ENCODE peak calls at places on chromosomes 11 and 22, in seven cellular contexts. X is H1, O is SK-N-SH, E is GM12878, W is HCT116, Z is K562, K is HepG2. Y is an unnamed sample.
A peak's percentile ranks its signal among the peaks of the same experiment; 100 is the strongest.

GRCh38 chr11:75858042-75858441 is 43.0 kb downstream of the UVRAG start:
- DNase-seq in E (no peak), X (no peak), W (no peak), Z (no peak), K (no peak), O (no peak), Y (no peak)

GRCh38 chr11:132395434-132395833 is 1025.0 kb downstream of the NTM start:
- DNase-seq in E (no peak), K (no peak), O (no peak), W (no peak), X (no peak), Z (no peak), Y (no peak)

GRCh38 chr11:121723261-121723741 is 270.5 kb upstream of the SORL1-AS1 start:
- DNase-seq in X (no peak), Z (no peak), E (no peak), K (no peak), W (no peak), O (no peak), Y (no peak)

GRCh38 chr11:134369656-134370525 is 38.1 kb downstream of the GLB1L2 start:
- DNase-seq in E (no peak), K (no peak), O (no peak), Z (no peak), W (no peak), X (no peak), Y (no peak)

GRCh38 chr22:17074648-17075002 is 10.2 kb upstream of the IL17RA start:
- DNase-seq in W (no peak), K (no peak), Z (no peak), E (no peak), O (no peak), X (no peak), Y (no peak)

GRCh38 chr11:69468236-69468635 is 13.2 kb upstream of the LINC01488 start:
- DNase-seq in O (no peak), W (no peak), E (no peak), X (no peak), Z (no peak), K (no peak), Y (no peak)

GRCh38 chr11:134712228-134713145 is 300.4 kb upstream of the B3GAT1 start:
- DNase-seq in K (no peak), X (no peak), O (no peak), Z (peak; percentile 38), E (no peak), W (no peak), Y (no peak)

GRCh38 chr22:49147171-49147570 is 680.5 kb downstream of the BRD1 start:
- DNase-seq in Z (no peak), K (no peak), O (no peak), X (no peak), E (no peak), W (no peak), Y (no peak)

GRCh38 chr11:117654856-117655255 is 142.2 kb downstream of the DSCAML1 start:
- DNase-seq in W (no peak), K (no peak), X (no peak), Z (no peak), E (no peak), O (peak; percentile 86), Y (no peak)

GRCh38 chr11:31798057-31799035 is 12.8 kb downstream of the PAX6 start:
- DNase-seq in O (peak; percentile 67), X (no peak), K (no peak), Z (no peak), W (no peak), E (no peak), Y (no peak)

GRCh38 chr11:55719608-55720160 is 53.6 kb upstream of the OR5D13 start:
- DNase-seq in E (no peak), Z (no peak), K (no peak), X (no peak), W (no peak), O (no peak), Y (no peak)

GRCh38 chr11:102157219-102157618 is 47.0 kb downstream of the YAP1 start:
- DNase-seq in K (peak; percentile 81), W (no peak), Z (no peak), X (no peak), E (no peak), O (no peak), Y (no peak)

GRCh38 chr22:43401661-43402060 is 10.2 kb upstream of the MPPED1 start:
- DNase-seq in X (no peak), W (no peak), Z (no peak), O (no peak), K (no peak), E (no peak), Y (no peak)

GRCh38 chr11:58024601-58025091 is 965 bp downstream of the OR9Q1 start:
- DNase-seq in O (no peak), X (no peak), Z (no peak), E (no peak), W (no peak), K (no peak), Y (no peak)

GRCh38 chr11:129643031-129643721 is 172.5 kb upstream of the TMEM45B start:
- DNase-seq in Z (no peak), O (no peak), X (no peak), E (no peak), K (no peak), W (no peak), Y (no peak)

GRCh38 chr11:9038537-9038936 is 34.7 kb upstream of the NRIP3 start:
- DNase-seq in E (no peak), O (no peak), K (no peak), W (no peak), Z (no peak), X (no peak), Y (no peak)

GRCh38 chr11:20126724-20127123 is 33.6 kb downstream of the DBX1 start:
- DNase-seq in X (no peak), E (no peak), Z (no peak), W (no peak), K (no peak), O (no peak), Y (no peak)

GRCh38 chr11:128506999-128507591 is 80.3 kb downstream of the ETS1 start:
- DNase-seq in Z (no peak), X (no peak), E (no peak), O (peak; percentile 53), K (no peak), W (no peak), Y (no peak)

GRCh38 chr11:78244080-78244479 is 55.4 kb downstream of the USP35 start:
- DNase-seq in O (no peak), X (no peak), E (no peak), K (no peak), Z (no peak), W (no peak), Y (no peak)

GRCh38 chr11:120057595-120058581 is 80.0 kb downstream of the TRIM29 start:
- DNase-seq in K (peak; percentile 5), W (peak; percentile 2), Z (no peak), E (no peak), X (peak; percentile 47), O (no peak), Y (no peak)

DNA sequence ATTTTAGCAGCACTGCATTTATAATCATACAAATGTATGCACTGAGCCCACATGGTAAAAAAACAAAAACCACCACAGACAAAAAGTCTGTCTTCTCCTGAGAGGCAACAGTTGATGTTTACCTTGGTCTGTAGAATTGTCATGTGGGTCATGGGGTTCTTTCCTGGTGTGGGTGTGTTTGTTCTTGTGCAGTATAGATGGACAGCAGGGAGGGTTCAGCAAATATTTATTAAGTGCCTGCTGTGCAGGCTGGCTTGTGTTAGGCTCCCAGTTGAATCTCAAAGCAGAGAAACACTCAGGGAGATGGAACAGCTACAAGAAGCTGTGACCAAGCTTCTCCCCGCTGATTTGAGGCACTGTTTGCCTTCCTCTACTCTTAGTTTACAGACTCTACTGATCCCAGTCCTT is 82.2 kb downstream of the PISD start:
- DNase-seq in E (no peak), X (no peak), O (no peak), K (peak; percentile 96), Z (no peak), W (no peak), Y (no peak)
- H3K36me3 ChIP-seq in E (peaks cover 11% of the 10 kb centered on the region), X (no peaks in the 10 kb centered on the region), O (peaks cover 6% of the 10 kb centered on the region), K (no peaks in the 10 kb centered on the region), Z (peaks cover 22% of the 10 kb centered on the region), W (peaks cover 4% of the 10 kb centered on the region), Y (no peaks in the 10 kb centered on the region)

GRCh38 chr11:114317738-114318137 is 21.5 kb downstream of the NNMT start:
- DNase-seq in O (peak; percentile 39), W (peak; percentile 13), Z (peak; percentile 69), K (no peak), X (no peak), E (no peak), Y (no peak)
- TF ChIP-seq SIN3A in O (no peak), W (no peak), Z (no peak), K (no peak), X (no peak), E (no peak), Y (no peak)

GRCh38 chr22:20108757-20109230 is 7.1 kb upstream of the RANBP1 start:
- DNase-seq in O (no peak), K (no peak), E (no peak), W (no peak), Z (no peak), X (no peak), Y (no peak)

GRCh38 chr22:20107471-20107901 is 8.4 kb upstream of the RANBP1 start:
- DNase-seq in Z (no peak), O (no peak), X (no peak), K (no peak), W (no peak), E (no peak), Y (no peak)

GRCh38 chr22:20109411-20110358 is 6.2 kb upstream of the RANBP1 start:
- DNase-seq in Z (no peak), K (no peak), X (no peak), O (no peak), E (no peak), W (no peak), Y (no peak)

GRCh38 chr22:20106849-20107237 is 9.1 kb upstream of the RANBP1 start:
- DNase-seq in O (no peak), K (no peak), Z (no peak), E (no peak), X (no peak), W (no peak), Y (no peak)

DNA sequence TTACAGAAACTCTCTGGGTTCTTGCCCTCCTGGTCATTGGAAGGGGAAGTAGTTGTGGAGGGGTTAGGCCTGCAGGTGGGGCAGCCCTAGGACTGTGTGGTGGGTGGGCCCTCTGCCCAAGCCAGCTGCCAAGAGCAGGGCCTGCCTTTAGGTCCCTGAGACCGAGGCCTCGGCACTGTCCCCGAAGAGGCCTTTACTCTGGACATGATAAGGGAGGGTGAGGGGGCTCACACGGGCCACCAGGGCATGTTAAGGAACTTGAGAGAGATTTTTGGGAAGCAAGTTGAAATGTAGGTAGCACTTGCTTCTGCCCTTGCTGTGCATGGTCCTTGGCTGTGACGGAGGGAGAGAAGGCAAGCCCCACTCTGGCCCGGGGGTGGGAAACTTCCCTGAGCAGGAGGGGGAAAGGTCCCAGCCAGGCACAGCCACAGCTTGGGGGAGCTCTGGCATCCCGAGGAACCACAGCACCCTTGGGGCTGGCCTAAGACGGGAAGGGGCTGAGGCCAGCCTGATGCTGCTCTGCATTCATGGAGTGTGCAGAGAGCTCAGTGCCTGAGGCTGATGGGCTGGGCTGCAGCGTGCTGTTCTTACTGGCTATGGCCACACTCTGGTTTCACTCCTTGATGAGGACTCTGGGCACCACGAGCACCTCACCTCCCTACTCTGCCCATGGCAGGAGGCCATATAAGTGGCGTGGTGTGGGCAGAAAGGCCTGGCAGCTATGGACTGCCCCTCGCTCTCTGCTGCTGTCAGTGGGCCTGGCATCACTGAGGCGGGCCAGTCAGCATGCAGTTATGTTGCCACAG is 7.8 kb upstream of the RANBP1 start:
- DNase-seq in W (no peak), K (no peak), Z (no peak), O (no peak), X (no peak), E (no peak), Y (no peak)
- TF ChIP-seq POLR2AphosphoS5 in W (no peak), K (no peak), Z (no peak), O (no peak), X (peak; percentile 42), E (no peak), Y (no peak)

GRCh38 chr11:47485112-47485511 is 36.2 kb upstream of the RAPSN start:
- DNase-seq in O (no peak), W (no peak), K (no peak), X (no peak), Z (no peak), E (no peak), Y (no peak)
- H3K36me3 ChIP-seq in O (peaks cover 75% of the 10 kb centered on the region), W (peaks cover 44% of the 10 kb centered on the region), K (peaks cover 66% of the 10 kb centered on the region), X (peaks cover 68% of the 10 kb centered on the region), Z (peaks cover 85% of the 10 kb centered on the region), E (peaks cover 13% of the 10 kb centered on the region), Y (peaks cover 37% of the 10 kb centered on the region)